ENCODE peak calls at places on chromosomes 5 and 9, in seven cellular contexts. H, R, I, B, G, Z and L are unnamed samples.

GRCh38 chr9:114285166-114285867 is 37.6 kb upstream of the ORM1 start:
- DNase-seq in H (peak; percentile 50), R (peak; percentile 92), I (peak; percentile 12), B (peak; percentile 91), G (peak; percentile 67), Z (peak; percentile 78), L (peak; percentile 40)

GRCh38 chr5:107523019-107523680 is 147.6 kb downstream of the EFNA5 start:
- DNase-seq in H (no peak), R (no peak), I (no peak), B (no peak), G (no peak), Z (no peak), L (no peak)

GRCh38 chr5:95962785-95963184 is 1.1 kb upstream of the ELL2 start:
- DNase-seq in H (no peak), R (no peak), I (no peak), B (peak; percentile 45), G (no peak), Z (no peak), L (no peak)

GRCh38 chr5:151406322-151406947 is 41.0 kb upstream of the SLC36A1 start:
- DNase-seq in H (no peak), R (no peak), I (no peak), B (peak; percentile 5), G (no peak), Z (no peak), L (no peak)

GRCh38 chr5:158407801-158408200 is 548.9 kb upstream of the CLINT1 start:
- DNase-seq in H (no peak), R (no peak), I (no peak), B (peak; percentile 45), G (no peak), Z (no peak), L (no peak)

GRCh38 chr9:1429328-1429727 is 379.2 kb downstream of the DMRT2 start:
- DNase-seq in H (no peak), R (no peak), I (peak; percentile 16), B (peak; percentile 21), G (no peak), Z (no peak), L (no peak)

GRCh38 chr5:178454821-178455479 is 135.2 kb downstream of the COL23A1 start:
- DNase-seq in H (no peak), R (no peak), I (no peak), B (no peak), G (peak; percentile 66), Z (no peak), L (no peak)

GRCh38 chr9:37936965-37937364 is 33.0 kb upstream of the SLC25A51 start:
- DNase-seq in H (no peak), R (no peak), I (no peak), B (peak; percentile 77), G (no peak), Z (peak; percentile 29), L (peak; percentile 27)

GRCh38 chr9:110623462-110624025 is 44.0 kb upstream of the SVEP1 start:
- DNase-seq in H (no peak), R (no peak), I (no peak), B (peak; percentile 74), G (no peak), Z (no peak), L (no peak)

GRCh38 chr5:33114361-33114760 is 326.4 kb upstream of the TARS1 start:
- DNase-seq in H (no peak), R (no peak), I (no peak), B (no peak), G (no peak), Z (no peak), L (no peak)

GRCh38 chr5:42992035-42992570 is 48.0 kb downstream of the ANXA2R start:
- DNase-seq in H (peak; percentile 91), R (peak; percentile 95), I (peak; percentile 84), B (peak; percentile 94), G (peak; percentile 97), Z (no peak), L (peak; percentile 92)

GRCh38 chr5:128574041-128574440 is 36.0 kb upstream of the FBN2 start:
- DNase-seq in H (no peak), R (no peak), I (no peak), B (peak; percentile 41), G (no peak), Z (no peak), L (no peak)

GRCh38 chr9:23160952-23161469 is 665.0 kb downstream of the ELAVL2 start:
- DNase-seq in H (no peak), R (no peak), I (no peak), B (no peak), G (no peak), Z (no peak), L (no peak)

GRCh38 chr5:129906177-129906887 is 2.1 kb downstream of the CHSY3 start:
- DNase-seq in H (no peak), R (no peak), I (no peak), B (peak; percentile 71), G (no peak), Z (no peak), L (no peak)

GRCh38 chr9:109781541-109782197 is 1.7 kb downstream of the PALM2AKAP2 start:
- DNase-seq in H (no peak), R (no peak), I (no peak), B (no peak), G (no peak), Z (no peak), L (no peak)

GRCh38 chr5:119078870-119079269 is 8.0 kb downstream of the DMXL1 start:
- DNase-seq in H (no peak), R (no peak), I (no peak), B (peak; percentile 74), G (no peak), Z (no peak), L (no peak)

GRCh38 chr5:88452820-88453219 is 184.2 kb upstream of the TMEM161B start:
- DNase-seq in H (no peak), R (no peak), I (no peak), B (no peak), G (no peak), Z (no peak), L (no peak)

GRCh38 chr5:10288600-10289213 is 19.0 kb downstream of the CMBL start:
- DNase-seq in H (peak; percentile 95), R (peak; percentile 96), I (peak; percentile 74), B (no peak), G (peak; percentile 85), Z (no peak), L (peak; percentile 87)

GRCh38 chr5:119070578-119070827 is 384 bp upstream of the DMXL1 start:
- DNase-seq in H (no peak), R (peak; percentile 92), I (peak; percentile 83), B (no peak), G (peak; percentile 94), Z (no peak), L (peak; percentile 92)

GRCh38 chr9:137691648-137692357 is 73.0 kb downstream of the EHMT1 start:
- DNase-seq in H (no peak), R (no peak), I (peak; percentile 54), B (no peak), G (peak; percentile 89), Z (no peak), L (peak; percentile 84)

GRCh38 chr5:106127341-106127781 is 1543.4 kb downstream of the EFNA5 start:
- DNase-seq in H (no peak), R (no peak), I (no peak), B (no peak), G (no peak), Z (no peak), L (no peak)

GRCh38 chr5:106116682-106117081 is 1554.1 kb downstream of the EFNA5 start:
- DNase-seq in H (no peak), R (no peak), I (no peak), B (no peak), G (no peak), Z (peak; percentile 62), L (no peak)

GRCh38 chr5:106127985-106128384 is 1542.8 kb downstream of the EFNA5 start:
- DNase-seq in H (no peak), R (no peak), I (no peak), B (no peak), G (no peak), Z (no peak), L (no peak)

DNA sequence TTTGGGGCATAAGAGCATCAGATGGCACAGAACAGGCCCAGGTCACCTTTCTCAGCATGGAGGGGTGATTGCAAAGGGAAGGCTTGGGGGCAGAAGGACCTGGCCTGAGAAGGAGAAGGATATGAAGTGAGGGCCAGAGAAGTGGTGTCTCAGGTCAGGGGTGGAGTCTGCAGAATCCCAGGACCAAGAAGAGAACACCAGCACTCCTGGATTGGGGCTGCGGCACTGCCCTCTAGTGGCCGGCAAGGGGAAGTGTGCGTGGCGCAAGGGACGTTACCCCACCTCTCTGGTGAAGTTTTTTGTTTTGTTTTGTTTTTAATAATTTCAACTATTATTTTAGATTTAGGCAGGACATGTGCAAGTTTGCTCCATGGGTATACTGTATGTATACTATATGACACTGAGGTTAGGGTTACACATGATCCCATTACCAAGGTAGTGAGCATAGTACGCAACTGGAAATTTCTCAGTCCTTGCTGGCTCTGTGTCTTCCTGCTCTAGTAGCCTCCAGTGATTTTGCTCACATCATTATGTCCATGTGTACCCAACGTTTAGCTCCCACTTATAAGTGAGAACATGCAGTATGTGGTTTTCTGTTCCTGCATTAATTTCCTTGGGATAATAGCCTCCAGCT is 1548.6 kb downstream of the EFNA5 start:
- DNase-seq in H (no peak), R (no peak), I (no peak), B (peak; percentile 48), G (no peak), Z (no peak), L (no peak)
- TF ChIP-seq CTCF in H (peak; percentile 18), R (peak; percentile 30), I (peak; percentile 41), B (peak; percentile 94), G (no peak), Z (peak; percentile 66), L (peak; percentile 63)

GRCh38 chr5:63961598-63962161 is 565 bp downstream of the HTR1A start:
- DNase-seq in H (peak; percentile 22), R (peak; percentile 45), I (no peak), B (no peak), G (peak; percentile 43), Z (no peak), L (no peak)
- H3K4me3 ChIP-seq in H (no peak overlapping the region), R (no peak overlapping the region), I (no peak overlapping the region), B (no peak overlapping the region), G (no peak overlapping the region), Z (no peak overlapping the region), L (no peak overlapping the region)

GRCh38 chr5:152634596-152634995 is 229.5 kb upstream of the NMUR2 start:
- DNase-seq in H (no peak), R (peak; percentile 43), I (no peak), B (no peak), G (no peak), Z (no peak), L (no peak)
- H3K27ac ChIP-seq in H (no peak overlapping the region), R (no peak overlapping the region), I (peak overlapping the region; percentile 67), B (no peak overlapping the region), G (no peak overlapping the region), Z (no peak overlapping the region), L (no peak overlapping the region)

GRCh38 chr5:66741394-66741793 is 145.2 kb downstream of the MAST4 start:
- DNase-seq in H (no peak), R (no peak), I (no peak), B (no peak), G (no peak), Z (no peak), L (no peak)

GRCh38 chr5:66742896-66743247 is 146.7 kb downstream of the MAST4 start:
- DNase-seq in H (no peak), R (no peak), I (no peak), B (no peak), G (no peak), Z (no peak), L (no peak)

GRCh38 chr5:66742083-66742895 is 146.1 kb downstream of the MAST4 start:
- DNase-seq in H (peak; percentile 64), R (no peak), I (peak; percentile 59), B (no peak), G (no peak), Z (no peak), L (peak; percentile 55)

GRCh38 chr5:66739923-66740322 is 143.7 kb downstream of the MAST4 start:
- DNase-seq in H (no peak), R (no peak), I (no peak), B (no peak), G (no peak), Z (no peak), L (no peak)

GRCh38 chr5:66738136-66738535 is 141.9 kb downstream of the MAST4 start:
- DNase-seq in H (no peak), R (no peak), I (no peak), B (no peak), G (no peak), Z (no peak), L (no peak)
- TF ChIP-seq CTCF in H (no peak), R (no peak), I (no peak), B (no peak), G (no peak), Z (no peak), L (no peak)